ENCODE peak calls at places on chromosomes 3 and 15, in eight cellular contexts. U, Y, K, T, L, H, X and E are unnamed samples.

GRCh38 chr15:71810256-71811035 is at the start of gene NR2E3:
- DNase-seq in U (no peak), Y (no peak), K (no peak), T (no peak), L (no peak), H (no peak), X (peak; percentile 20), E (no peak)

GRCh38 chr15:51093865-51094605 is 671 bp downstream of the TNFAIP8L3 start:
- DNase-seq in U (no peak), Y (no peak), K (peak; percentile 75), T (peak; percentile 61), L (peak; percentile 31), H (peak; percentile 32), X (peak; percentile 62), E (no peak)

GRCh38 chr3:83453010-83453409 is 1505.8 kb upstream of the CADM2 start:
- DNase-seq in U (no peak), Y (no peak), K (no peak), T (no peak), L (no peak), H (no peak), X (no peak), E (no peak)

GRCh38 chr3:156142649-156143048 is 22.3 kb downstream of the KCNAB1 start:
- DNase-seq in U (no peak), Y (no peak), K (no peak), T (no peak), L (no peak), H (no peak), X (no peak), E (no peak)

GRCh38 chr3:135531996-135532395 is 433.5 kb upstream of the PPP2R3A start:
- DNase-seq in U (no peak), Y (no peak), K (no peak), T (no peak), L (no peak), H (no peak), X (no peak), E (no peak)

GRCh38 chr15:42082832-42083604 is 11.3 kb downstream of the PLA2G4D start:
- DNase-seq in U (no peak), Y (no peak), K (no peak), T (no peak), L (no peak), H (no peak), X (no peak), E (no peak)

GRCh38 chr15:31197497-31198414 is 96.2 kb upstream of the TRPM1 start:
- DNase-seq in U (no peak), Y (no peak), K (peak; percentile 89), T (peak; percentile 32), L (no peak), H (no peak), X (peak; percentile 60), E (no peak)

GRCh38 chr15:34644061-34644460 is 60.6 kb upstream of the GOLGA8B start:
- DNase-seq in U (no peak), Y (no peak), K (no peak), T (peak; percentile 88), L (no peak), H (peak; percentile 56), X (no peak), E (no peak)

GRCh38 chr15:37289109-37289765 is 188.9 kb upstream of the MEIS2 start:
- DNase-seq in U (no peak), Y (no peak), K (no peak), T (peak; percentile 53), L (no peak), H (peak; percentile 8), X (peak; percentile 19), E (no peak)

GRCh38 chr3:24521306-24522154 is 26.9 kb upstream of the THRB start:
- DNase-seq in U (no peak), Y (no peak), K (peak; percentile 90), T (peak; percentile 80), L (peak; percentile 78), H (peak; percentile 48), X (peak; percentile 81), E (peak; percentile 36)

GRCh38 chr3:45182915-45183881 is 37.0 kb upstream of the CDCP1 start:
- DNase-seq in U (no peak), Y (no peak), K (peak; percentile 10), T (peak; percentile 75), L (no peak), H (peak; percentile 95), X (no peak), E (peak; percentile 72)

GRCh38 chr3:53885239-53885638 is 3.3 kb upstream of the ACTR8 start:
- DNase-seq in U (no peak), Y (no peak), K (no peak), T (no peak), L (no peak), H (peak; percentile 71), X (no peak), E (no peak)

GRCh38 chr15:47331796-47332480 is 385.4 kb upstream of the SEMA6D start:
- DNase-seq in U (no peak), Y (no peak), K (no peak), T (peak; percentile 22), L (no peak), H (peak; percentile 33), X (no peak), E (no peak)

GRCh38 chr3:186942168-186942567 is 11.8 kb downstream of the ST6GAL1 start:
- DNase-seq in U (no peak), Y (no peak), K (no peak), T (no peak), L (no peak), H (no peak), X (no peak), E (peak; percentile 33)

GRCh38 chr15:95449229-95449628 is 881.3 kb upstream of the NR2F2 start:
- DNase-seq in U (no peak), Y (no peak), K (no peak), T (no peak), L (no peak), H (no peak), X (no peak), E (no peak)

GRCh38 chr3:82163907-82164520 is 402.6 kb upstream of the GBE1 start:
- DNase-seq in U (no peak), Y (no peak), K (no peak), T (peak; percentile 42), L (no peak), H (no peak), X (no peak), E (no peak)

GRCh38 chr15:52150043-52150825 is 37.7 kb upstream of the BCL2L10 start:
- DNase-seq in U (no peak), Y (no peak), K (no peak), T (no peak), L (no peak), H (no peak), X (no peak), E (no peak)

GRCh38 chr15:85689729-85690128 is 105.0 kb downstream of the KLHL25 start:
- DNase-seq in U (peak; percentile 54), Y (no peak), K (peak; percentile 90), T (peak; percentile 85), L (peak; percentile 50), H (no peak), X (no peak), E (peak; percentile 40)

GRCh38 chr15:85688703-85689102 is 106.0 kb downstream of the KLHL25 start:
- DNase-seq in U (no peak), Y (no peak), K (no peak), T (no peak), L (no peak), H (no peak), X (no peak), E (no peak)

GRCh38 chr15:85692873-85693272 is 101.9 kb downstream of the KLHL25 start:
- DNase-seq in U (peak; percentile 27), Y (no peak), K (no peak), T (no peak), L (no peak), H (no peak), X (no peak), E (no peak)

GRCh38 chr15:85691350-85692240 is 103.1 kb downstream of the KLHL25 start:
- DNase-seq in U (no peak), Y (no peak), K (peak; percentile 79), T (no peak), L (no peak), H (no peak), X (no peak), E (no peak)

GRCh38 chr15:85690546-85691226 is 104.0 kb downstream of the KLHL25 start:
- DNase-seq in U (peak; percentile 27), Y (no peak), K (no peak), T (peak; percentile 27), L (no peak), H (no peak), X (no peak), E (no peak)
- H3K4me1 ChIP-seq in U (peaks cover 64% of the 10 kb centered on the region), Y (no peaks in the 10 kb centered on the region), K (peaks cover 32% of the 10 kb centered on the region), T (peaks cover 20% of the 10 kb centered on the region), L (peaks cover 44% of the 10 kb centered on the region), H (no peaks in the 10 kb centered on the region), X (peaks cover 2% of the 10 kb centered on the region), E (no peaks in the 10 kb centered on the region)

GRCh38 chr3:100913870-100914654 is 79.2 kb downstream of the ABI3BP start:
- DNase-seq in U (no peak), Y (no peak), K (no peak), T (peak; percentile 55), L (no peak), H (no peak), X (no peak), E (no peak)
- H3K27ac ChIP-seq in U (no peak overlapping the region), Y (no peak overlapping the region), K (no peak overlapping the region), T (no peak overlapping the region), L (no peak overlapping the region), H (no peak overlapping the region), X (no peak overlapping the region), E (no peak overlapping the region)

GRCh38 chr15:60110909-60111308 is 106.8 kb downstream of the FOXB1 start:
- DNase-seq in U (no peak), Y (no peak), K (no peak), T (no peak), L (no peak), H (no peak), X (no peak), E (no peak)
- H3K4me3 ChIP-seq in U (no peak overlapping the region), Y (no peak overlapping the region), K (no peak overlapping the region), T (no peak overlapping the region), L (no peak overlapping the region), H (no peak overlapping the region), X (no peak overlapping the region), E (no peak overlapping the region)

GRCh38 chr3:115147329-115148141 is 447 bp upstream of the ZBTB20 start:
- DNase-seq in U (peak; percentile 92), Y (peak; percentile 91), K (peak; percentile 99), T (peak; percentile 99), L (peak; percentile 99), H (peak; percentile 100), X (peak; percentile 91), E (peak; percentile 99)

GRCh38 chr3:115146418-115147328 is at the start of gene ZBTB20:
- DNase-seq in U (peak; percentile 51), Y (no peak), K (peak; percentile 95), T (peak; percentile 90), L (peak; percentile 60), H (peak; percentile 67), X (peak; percentile 84), E (no peak)

GRCh38 chr3:115141018-115141757 is 5.9 kb downstream of the ZBTB20 start:
- DNase-seq in U (no peak), Y (no peak), K (no peak), T (no peak), L (no peak), H (no peak), X (no peak), E (no peak)

GRCh38 chr3:115148142-115148790 is 1.2 kb upstream of the ZBTB20 start:
- DNase-seq in U (no peak), Y (no peak), K (no peak), T (peak; percentile 57), L (no peak), H (no peak), X (no peak), E (no peak)

DNA sequence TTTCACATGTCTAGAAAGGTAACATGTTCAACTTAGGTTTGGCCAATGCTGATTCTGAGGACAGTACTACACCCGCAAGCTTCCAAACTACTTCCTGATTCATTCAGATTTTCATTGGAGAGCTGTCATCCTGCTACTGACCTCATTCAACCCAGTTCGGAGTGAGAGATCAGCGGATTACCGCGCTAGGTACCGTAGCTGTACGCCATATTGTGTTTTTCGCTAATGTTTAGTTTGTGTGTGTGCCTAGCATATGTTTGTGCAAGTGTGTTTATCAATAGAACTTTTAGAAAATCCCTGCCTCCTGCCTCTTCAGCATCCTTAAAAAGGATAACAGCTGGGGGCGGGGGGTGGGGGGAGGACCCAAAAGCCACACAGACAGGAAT is 1.1 kb downstream of the ZBTB20 start:
- DNase-seq in U (no peak), Y (no peak), K (no peak), T (peak; percentile 92), L (no peak), H (peak; percentile 77), X (peak; percentile 51), E (peak; percentile 39)
- H3K4me1 ChIP-seq in U (peaks cover 15% of the 10 kb centered on the region), Y (peaks cover 6% of the 10 kb centered on the region), K (peaks cover 6% of the 10 kb centered on the region), T (peaks cover 11% of the 10 kb centered on the region), L (peaks cover 8% of the 10 kb centered on the region), H (peaks cover 13% of the 10 kb centered on the region), X (peaks cover 11% of the 10 kb centered on the region), E (no peaks in the 10 kb centered on the region)